ENCODE peak calls at places on chromosomes 2 and 18, in four cellular contexts. One of them, this sample, is unnamed. For H3K4me1, the result is how much of the 10 kb centered on the place peaks cover.

GRCh38 chr2:127612111-127612822 is 33.7 kb upstream of the GPR17 start:
- DNase-seq in transverse colon: peak
- DNase-seq in effector memory CD4-positive, alpha-beta T cell: no peak
- DNase-seq in lower lobe of right lung: peak
- DNase-seq in this sample: peak

GRCh38 chr18:4017479-4017878 is 437.6 kb downstream of the DLGAP1 start:
- DNase-seq in transverse colon: no peak
- DNase-seq in effector memory CD4-positive, alpha-beta T cell: no peak
- DNase-seq in lower lobe of right lung: no peak
- DNase-seq in this sample: no peak

GRCh38 chr2:210655229-210655628 is 98.8 kb downstream of the CPS1 start:
- DNase-seq in transverse colon: no peak
- DNase-seq in effector memory CD4-positive, alpha-beta T cell: no peak
- DNase-seq in lower lobe of right lung: no peak
- DNase-seq in this sample: no peak

GRCh38 chr18:32289480-32290075 is 99.7 kb downstream of the MEP1B start:
- DNase-seq in transverse colon: peak
- DNase-seq in effector memory CD4-positive, alpha-beta T cell: no peak
- DNase-seq in lower lobe of right lung: no peak
- DNase-seq in this sample: peak

GRCh38 chr18:73774836-73775509 is 372.7 kb downstream of the FBXO15 start:
- DNase-seq in transverse colon: no peak
- DNase-seq in effector memory CD4-positive, alpha-beta T cell: no peak
- DNase-seq in lower lobe of right lung: no peak
- DNase-seq in this sample: no peak

GRCh38 chr2:238427435-238428162 is 872 bp downstream of the ASB1 start:
- DNase-seq in transverse colon: no peak
- DNase-seq in effector memory CD4-positive, alpha-beta T cell: no peak
- DNase-seq in lower lobe of right lung: no peak
- DNase-seq in this sample: no peak

GRCh38 chr2:98012561-98012979 is 16.8 kb upstream of the TMEM131 start:
- DNase-seq in transverse colon: no peak
- DNase-seq in effector memory CD4-positive, alpha-beta T cell: no peak
- DNase-seq in lower lobe of right lung: no peak
- DNase-seq in this sample: no peak

GRCh38 chr2:75560768-75561565 is at the start of gene EVA1A:
- DNase-seq in transverse colon: peak
- DNase-seq in effector memory CD4-positive, alpha-beta T cell: no peak
- DNase-seq in lower lobe of right lung: peak
- DNase-seq in this sample: no peak

GRCh38 chr2:38168710-38169480 is 92.9 kb upstream of the CYP1B1 start:
- DNase-seq in transverse colon: no peak
- DNase-seq in effector memory CD4-positive, alpha-beta T cell: no peak
- DNase-seq in lower lobe of right lung: no peak
- DNase-seq in this sample: no peak

GRCh38 chr18:13369756-13370510 is 151.4 kb downstream of the LDLRAD4 start:
- DNase-seq in transverse colon: peak
- DNase-seq in effector memory CD4-positive, alpha-beta T cell: no peak
- DNase-seq in lower lobe of right lung: no peak
- DNase-seq in this sample: no peak

GRCh38 chr2:120230515-120231471 is 7.6 kb upstream of the TMEM185B start:
- DNase-seq in transverse colon: peak
- DNase-seq in effector memory CD4-positive, alpha-beta T cell: no peak
- DNase-seq in lower lobe of right lung: no peak
- DNase-seq in this sample: no peak

GRCh38 chr2:133346654-133347053 is 221.6 kb downstream of the NCKAP5 start:
- DNase-seq in transverse colon: no peak
- DNase-seq in effector memory CD4-positive, alpha-beta T cell: no peak
- DNase-seq in lower lobe of right lung: no peak
- DNase-seq in this sample: no peak

GRCh38 chr18:23453657-23454011 is 547 bp downstream of the RIOK3 start:
- DNase-seq in transverse colon: no peak
- DNase-seq in effector memory CD4-positive, alpha-beta T cell: no peak
- DNase-seq in lower lobe of right lung: no peak
- DNase-seq in this sample: no peak

GRCh38 chr2:112754562-112754961 is 9.8 kb downstream of the CKAP2L start:
- DNase-seq in transverse colon: no peak
- DNase-seq in effector memory CD4-positive, alpha-beta T cell: no peak
- DNase-seq in lower lobe of right lung: peak
- DNase-seq in this sample: no peak

GRCh38 chr2:214104219-214104618 is 306.6 kb upstream of the VWC2L start:
- DNase-seq in transverse colon: no peak
- DNase-seq in effector memory CD4-positive, alpha-beta T cell: no peak
- DNase-seq in lower lobe of right lung: no peak
- DNase-seq in this sample: no peak

GRCh38 chr2:143581134-143581533 is 451.9 kb downstream of the ARHGAP15 start:
- DNase-seq in transverse colon: no peak
- DNase-seq in effector memory CD4-positive, alpha-beta T cell: no peak
- DNase-seq in lower lobe of right lung: no peak
- DNase-seq in this sample: no peak

GRCh38 chr2:14634885-14635871 is 2.7 kb downstream of the LRATD1 start:
- DNase-seq in transverse colon: peak
- DNase-seq in effector memory CD4-positive, alpha-beta T cell: no peak
- DNase-seq in lower lobe of right lung: peak
- DNase-seq in this sample: no peak

GRCh38 chr2:23606968-23607367 is 222.0 kb downstream of the KLHL29 start:
- DNase-seq in transverse colon: no peak
- DNase-seq in effector memory CD4-positive, alpha-beta T cell: no peak
- DNase-seq in lower lobe of right lung: peak
- DNase-seq in this sample: no peak

GRCh38 chr18:36895606-36896005 is 66.7 kb downstream of the KIAA1328 start:
- DNase-seq in transverse colon: no peak
- DNase-seq in effector memory CD4-positive, alpha-beta T cell: no peak
- DNase-seq in lower lobe of right lung: no peak
- DNase-seq in this sample: no peak

GRCh38 chr2:11996618-11997017 is 250.2 kb downstream of the LPIN1 start:
- DNase-seq in transverse colon: no peak
- DNase-seq in effector memory CD4-positive, alpha-beta T cell: no peak
- DNase-seq in lower lobe of right lung: no peak
- DNase-seq in this sample: no peak

GRCh38 chr2:206274434-206275273 is at the start of gene ZDBF2:
- DNase-seq in transverse colon: peak
- DNase-seq in effector memory CD4-positive, alpha-beta T cell: peak
- DNase-seq in lower lobe of right lung: peak
- DNase-seq in this sample: peak

GRCh38 chr2:60707750-60708371 is 48.2 kb upstream of the PAPOLG start:
- DNase-seq in transverse colon: no peak
- DNase-seq in effector memory CD4-positive, alpha-beta T cell: no peak
- DNase-seq in lower lobe of right lung: no peak
- DNase-seq in this sample: peak

GRCh38 chr2:229410946-229411345 is 139.9 kb upstream of the PID1 start:
- DNase-seq in transverse colon: no peak
- DNase-seq in effector memory CD4-positive, alpha-beta T cell: no peak
- DNase-seq in lower lobe of right lung: no peak
- DNase-seq in this sample: no peak

GRCh38 chr2:120391905-120392665 is 46.1 kb downstream of the INHBB start:
- DNase-seq in transverse colon: peak
- DNase-seq in effector memory CD4-positive, alpha-beta T cell: no peak
- DNase-seq in lower lobe of right lung: no peak
- DNase-seq in this sample: no peak

GRCh38 chr2:176534798-176535479 is 265.7 kb downstream of the MTX2 start:
- DNase-seq in transverse colon: no peak
- DNase-seq in effector memory CD4-positive, alpha-beta T cell: no peak
- DNase-seq in lower lobe of right lung: no peak
- DNase-seq in this sample: no peak

GRCh38 chr18:1133541-1133940 is 228.9 kb downstream of the ADCYAP1 start:
- DNase-seq in transverse colon: no peak
- DNase-seq in effector memory CD4-positive, alpha-beta T cell: no peak
- DNase-seq in lower lobe of right lung: no peak
- DNase-seq in this sample: no peak

GRCh38 chr2:167945660-167946366 is 301.6 kb downstream of the STK39 start:
- DNase-seq in transverse colon: no peak
- DNase-seq in effector memory CD4-positive, alpha-beta T cell: no peak
- DNase-seq in lower lobe of right lung: no peak
- DNase-seq in this sample: no peak

GRCh38 chr2:207231962-207232361 is 66.2 kb upstream of the KLF7 start:
- DNase-seq in transverse colon: no peak
- DNase-seq in effector memory CD4-positive, alpha-beta T cell: no peak
- DNase-seq in lower lobe of right lung: no peak
- DNase-seq in this sample: no peak

GRCh38 chr18:77002496-77002895 is 130.1 kb downstream of the MBP start:
- DNase-seq in transverse colon: no peak
- DNase-seq in effector memory CD4-positive, alpha-beta T cell: no peak
- DNase-seq in lower lobe of right lung: no peak
- DNase-seq in this sample: no peak

GRCh38 chr18:78790511-78790910 is 189.1 kb upstream of the SALL3 start:
- DNase-seq in transverse colon: no peak
- DNase-seq in effector memory CD4-positive, alpha-beta T cell: no peak
- DNase-seq in lower lobe of right lung: no peak
- DNase-seq in this sample: no peak

GRCh38 chr18:2139676-2140075 is 431.6 kb downstream of the METTL4 start:
- DNase-seq in transverse colon: no peak
- DNase-seq in effector memory CD4-positive, alpha-beta T cell: no peak
- DNase-seq in lower lobe of right lung: no peak
- DNase-seq in this sample: no peak

GRCh38 chr18:30465131-30465530 is 577.4 kb downstream of the DSC3 start:
- DNase-seq in transverse colon: no peak
- DNase-seq in effector memory CD4-positive, alpha-beta T cell: no peak
- DNase-seq in lower lobe of right lung: no peak
- DNase-seq in this sample: no peak

DNA sequence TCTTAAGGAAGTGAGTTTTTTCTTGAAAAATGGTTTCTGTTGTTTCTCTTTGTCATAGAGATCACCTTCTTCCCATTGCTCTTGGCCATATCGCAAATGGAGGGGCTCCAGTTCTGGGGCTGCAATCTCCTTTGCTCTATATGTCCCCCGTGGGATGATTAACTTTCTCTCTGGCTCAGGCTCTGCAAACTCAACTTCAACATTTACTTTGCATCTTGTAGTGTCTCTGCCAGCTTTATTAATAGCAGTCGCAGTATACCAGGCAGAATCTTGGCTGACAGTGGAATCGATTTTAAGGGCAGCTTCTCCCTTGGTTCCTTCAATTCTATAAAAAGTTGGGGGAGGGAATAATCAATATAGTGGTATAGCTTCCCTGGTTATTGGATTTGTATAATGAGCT is 30.5 kb downstream of the TTN start:
- DNase-seq in transverse colon: no peak
- DNase-seq in effector memory CD4-positive, alpha-beta T cell: no peak
- DNase-seq in lower lobe of right lung: no peak
- DNase-seq in this sample: no peak
- H3K4me1 ChIP-seq in transverse colon: under half
- H3K4me1 ChIP-seq in effector memory CD4-positive, alpha-beta T cell: under half
- H3K4me1 ChIP-seq in lower lobe of right lung: under half
- H3K4me1 ChIP-seq in this sample: under half

DNA sequence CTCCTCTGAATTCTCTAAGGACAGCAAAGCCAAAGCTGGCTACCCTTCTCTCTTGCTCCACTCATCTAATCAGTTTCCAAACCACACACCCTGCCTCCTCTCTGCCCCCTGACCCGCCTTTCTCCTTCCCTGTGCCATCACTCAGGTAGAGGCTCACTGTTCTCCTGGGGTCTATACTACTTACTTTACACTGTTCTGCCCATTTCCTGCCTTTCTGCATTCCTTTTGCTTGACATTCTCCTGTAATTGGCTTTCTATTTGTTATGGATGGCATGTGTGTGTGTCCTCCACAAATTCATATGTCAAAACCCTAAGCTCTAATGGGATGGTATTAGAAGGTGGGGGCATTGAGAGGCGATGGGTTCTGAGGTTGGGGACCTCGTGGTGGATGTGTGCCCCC is 675.2 kb upstream of the ID2 start:
- DNase-seq in transverse colon: no peak
- DNase-seq in effector memory CD4-positive, alpha-beta T cell: no peak
- DNase-seq in lower lobe of right lung: no peak
- DNase-seq in this sample: no peak
- H3K27ac ChIP-seq in transverse colon: no peak
- H3K27ac ChIP-seq in effector memory CD4-positive, alpha-beta T cell: no peak
- H3K27ac ChIP-seq in lower lobe of right lung: no peak
- H3K27ac ChIP-seq in this sample: no peak

DNA sequence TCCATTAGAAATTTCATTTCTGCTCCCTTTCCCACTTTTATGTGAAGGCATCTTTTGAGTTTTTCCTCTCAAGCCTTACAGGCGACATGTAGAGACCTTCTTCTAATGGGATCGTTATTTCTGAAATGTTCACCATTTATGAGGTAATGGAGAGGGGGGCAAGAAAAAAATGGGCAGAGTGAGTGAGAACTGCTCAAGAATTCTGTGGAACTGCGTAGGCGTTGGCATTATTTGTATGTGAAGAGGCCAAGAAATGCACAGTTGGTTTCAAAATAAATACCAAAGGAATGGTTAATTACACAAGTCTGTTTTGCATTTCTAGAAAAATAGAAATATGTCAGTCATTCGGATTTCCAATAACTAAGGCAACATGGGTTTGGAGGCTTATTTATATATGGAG is 31.7 kb downstream of the INSIG2 start:
- DNase-seq in transverse colon: no peak
- DNase-seq in effector memory CD4-positive, alpha-beta T cell: no peak
- DNase-seq in lower lobe of right lung: no peak
- DNase-seq in this sample: no peak
- H3K4me1 ChIP-seq in transverse colon: under half
- H3K4me1 ChIP-seq in effector memory CD4-positive, alpha-beta T cell: under half
- H3K4me1 ChIP-seq in lower lobe of right lung: under half
- H3K4me1 ChIP-seq in this sample: under half

GRCh38 chr2:177887722-177888121 is 184.9 kb downstream of the PDE11A start:
- DNase-seq in transverse colon: no peak
- DNase-seq in effector memory CD4-positive, alpha-beta T cell: no peak
- DNase-seq in lower lobe of right lung: no peak
- DNase-seq in this sample: no peak

GRCh38 chr2:177886824-177887223 is 185.8 kb downstream of the PDE11A start:
- DNase-seq in transverse colon: no peak
- DNase-seq in effector memory CD4-positive, alpha-beta T cell: no peak
- DNase-seq in lower lobe of right lung: no peak
- DNase-seq in this sample: no peak

GRCh38 chr2:177885828-177886466 is 186.6 kb downstream of the PDE11A start:
- DNase-seq in transverse colon: no peak
- DNase-seq in effector memory CD4-positive, alpha-beta T cell: no peak
- DNase-seq in lower lobe of right lung: no peak
- DNase-seq in this sample: no peak

GRCh38 chr2:177889812-177890460 is 182.6 kb downstream of the PDE11A start:
- DNase-seq in transverse colon: no peak
- DNase-seq in effector memory CD4-positive, alpha-beta T cell: no peak
- DNase-seq in lower lobe of right lung: no peak
- DNase-seq in this sample: no peak

GRCh38 chr2:177888581-177888980 is 184.0 kb downstream of the PDE11A start:
- DNase-seq in transverse colon: no peak
- DNase-seq in effector memory CD4-positive, alpha-beta T cell: no peak
- DNase-seq in lower lobe of right lung: no peak
- DNase-seq in this sample: no peak
- H3K27ac ChIP-seq in transverse colon: no peak
- H3K27ac ChIP-seq in effector memory CD4-positive, alpha-beta T cell: no peak
- H3K27ac ChIP-seq in lower lobe of right lung: no peak
- H3K27ac ChIP-seq in this sample: no peak

GRCh38 chr2:218016810-218017209 is 14.0 kb upstream of the TNS1 start:
- DNase-seq in transverse colon: no peak
- DNase-seq in effector memory CD4-positive, alpha-beta T cell: no peak
- DNase-seq in lower lobe of right lung: no peak
- DNase-seq in this sample: no peak
- H3K4me1 ChIP-seq in transverse colon: under half
- H3K4me1 ChIP-seq in effector memory CD4-positive, alpha-beta T cell: under half
- H3K4me1 ChIP-seq in lower lobe of right lung: under half
- H3K4me1 ChIP-seq in this sample: under half